ENCODE peak calls at places on chromosomes 2 and 18, in four cellular contexts. L is HepG2, Z is GM12878, G is H1. P is an unnamed sample.

GRCh38 chr18:32714571-32715148 is 58.2 kb downstream of the KLHL14 start:
- DNase-seq in Z (peak), L (peak), G (peak), P (peak)

GRCh38 chr2:241506793-241507429 is 1.5 kb downstream of the STK25 start:
- DNase-seq in Z (no peak), G (no peak), L (no peak), P (no peak)

GRCh38 chr18:39571511-39571910 is 2005.9 kb upstream of the CELF4 start:
- DNase-seq in L (peak), Z (no peak), G (no peak), P (peak)

GRCh38 chr2:240460243-240460630 is 24.8 kb downstream of the GPC1 start:
- DNase-seq in G (no peak), L (no peak), Z (no peak), P (no peak)

GRCh38 chr2:230814616-230815015 is 50.1 kb upstream of the ITM2C start:
- DNase-seq in G (no peak), L (peak), Z (no peak), P (peak)

GRCh38 chr2:70920367-70920715 is 15.4 kb upstream of the ATP6V1B1 start:
- DNase-seq in L (no peak), G (peak), Z (no peak), P (no peak)

GRCh38 chr2:183162362-183162761 is 38.1 kb downstream of the NUP35 start:
- DNase-seq in Z (no peak), L (no peak), G (no peak), P (no peak)

GRCh38 chr18:24176727-24177416 is 38.0 kb downstream of the CABYR start:
- DNase-seq in G (peak), L (peak), Z (peak), P (peak)

GRCh38 chr2:229591611-229592010 is 122.7 kb downstream of the DNER start:
- DNase-seq in G (no peak), Z (no peak), L (no peak), P (no peak)

GRCh38 chr2:30336978-30337841 is 105.9 kb downstream of the LBH start:
- DNase-seq in G (no peak), Z (peak), L (no peak), P (no peak)

GRCh38 chr2:241813080-241813805 is 4.2 kb downstream of the NEU4 start:
- DNase-seq in Z (no peak), G (no peak), L (no peak), P (no peak)

GRCh38 chr2:69095246-69095645 is 82.3 kb downstream of the ANTXR1 start:
- DNase-seq in G (no peak), Z (no peak), L (no peak), P (no peak)

GRCh38 chr18:13269599-13270011 is 51.0 kb downstream of the LDLRAD4 start:
- DNase-seq in G (no peak), Z (no peak), L (no peak), P (no peak)

GRCh38 chr18:61901334-61901986 is 8.7 kb upstream of the RNF152 start:
- DNase-seq in Z (peak), G (peak), L (peak), P (peak)

GRCh38 chr2:158740591-158740990 is 54.5 kb upstream of the DAPL1 start:
- DNase-seq in Z (no peak), G (no peak), L (no peak), P (no peak)

GRCh38 chr2:171260471-171261424 is 100.1 kb upstream of the TLK1 start:
- DNase-seq in G (no peak), Z (peak), L (peak), P (no peak)

GRCh38 chr2:48279347-48279746 is 250.6 kb upstream of the STON1 start:
- DNase-seq in Z (no peak), G (no peak), L (no peak), P (peak)

GRCh38 chr2:9145109-9145751 is 61.4 kb upstream of the ASAP2 start:
- DNase-seq in L (no peak), G (no peak), Z (no peak), P (no peak)

GRCh38 chr2:207950063-207950760 is 75.1 kb downstream of the PLEKHM3 start:
- DNase-seq in G (no peak), L (no peak), Z (no peak), P (no peak)

GRCh38 chr2:118654945-118655344 is 192.5 kb downstream of the EN1 start:
- DNase-seq in G (no peak), Z (no peak), L (no peak), P (no peak)

GRCh38 chr2:109378682-109379081 is 235.1 kb downstream of the SEPTIN10 start:
- DNase-seq in G (peak), L (no peak), Z (no peak), P (no peak)

GRCh38 chr2:19068206-19068605 is 290.2 kb downstream of the OSR1 start:
- DNase-seq in G (no peak), Z (no peak), L (no peak), P (no peak)

GRCh38 chr2:222912117-222912516 is 51.3 kb downstream of the ACSL3 start:
- DNase-seq in Z (peak), G (no peak), L (no peak), P (no peak)

GRCh38 chr2:108396845-108397244 is 19.1 kb downstream of the SULT1C4 start:
- DNase-seq in L (peak), Z (no peak), G (no peak), P (peak)

GRCh38 chr2:17271401-17271800 is 246.8 kb downstream of the RAD51AP2 start:
- DNase-seq in L (no peak), Z (no peak), G (no peak), P (no peak)

GRCh38 chr2:23504591-23504990 is 119.6 kb downstream of the KLHL29 start:
- DNase-seq in Z (no peak), G (no peak), L (no peak), P (no peak)

GRCh38 chr2:23500836-23501235 is 115.9 kb downstream of the KLHL29 start:
- DNase-seq in Z (no peak), G (no peak), L (no peak), P (no peak)

GRCh38 chr2:23503682-23504081 is 118.7 kb downstream of the KLHL29 start:
- DNase-seq in G (no peak), L (no peak), Z (no peak), P (no peak)

GRCh38 chr2:23502096-23502495 is 117.1 kb downstream of the KLHL29 start:
- DNase-seq in Z (no peak), G (no peak), L (no peak), P (no peak)

DNA sequence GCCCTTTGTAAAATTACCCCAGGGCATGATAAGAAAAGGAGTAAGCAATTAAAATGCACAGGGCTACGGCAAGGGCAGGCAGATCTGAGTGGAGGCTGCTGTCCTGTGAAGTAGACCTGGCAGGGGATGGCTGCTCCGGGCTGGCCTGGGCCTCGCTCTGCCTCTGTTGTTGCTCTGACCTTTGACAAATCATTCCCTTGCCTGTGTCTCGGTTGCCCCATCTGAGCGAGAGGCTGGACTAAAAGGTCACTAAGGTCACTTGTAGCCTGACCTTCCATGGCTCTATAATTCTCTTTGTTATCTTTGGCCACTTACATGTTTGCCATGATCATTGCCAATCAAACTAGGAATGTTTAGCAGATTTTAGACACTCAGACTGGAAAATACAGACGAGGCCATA is 118.1 kb downstream of the KLHL29 start:
- DNase-seq in G (no peak), L (peak), Z (no peak), P (no peak)
- TF ChIP-seq KDM1A in G (no peak), L (no peak), Z (no peak), P (no peak)

GRCh38 chr18:76056467-76057194 is 438.4 kb downstream of the ZNF516 start:
- DNase-seq in Z (no peak), L (no peak), G (no peak), P (no peak)
- TF ChIP-seq JUND in Z (no peak), L (no peak), G (no peak), P (no peak)

GRCh38 chr2:232385660-232386489 is 7.3 kb downstream of the ALPP start:
- DNase-seq in L (no peak), Z (no peak), G (no peak), P (no peak)
- TF ChIP-seq KDM1A in L (no peak), Z (no peak), G (no peak), P (no peak)

DNA sequence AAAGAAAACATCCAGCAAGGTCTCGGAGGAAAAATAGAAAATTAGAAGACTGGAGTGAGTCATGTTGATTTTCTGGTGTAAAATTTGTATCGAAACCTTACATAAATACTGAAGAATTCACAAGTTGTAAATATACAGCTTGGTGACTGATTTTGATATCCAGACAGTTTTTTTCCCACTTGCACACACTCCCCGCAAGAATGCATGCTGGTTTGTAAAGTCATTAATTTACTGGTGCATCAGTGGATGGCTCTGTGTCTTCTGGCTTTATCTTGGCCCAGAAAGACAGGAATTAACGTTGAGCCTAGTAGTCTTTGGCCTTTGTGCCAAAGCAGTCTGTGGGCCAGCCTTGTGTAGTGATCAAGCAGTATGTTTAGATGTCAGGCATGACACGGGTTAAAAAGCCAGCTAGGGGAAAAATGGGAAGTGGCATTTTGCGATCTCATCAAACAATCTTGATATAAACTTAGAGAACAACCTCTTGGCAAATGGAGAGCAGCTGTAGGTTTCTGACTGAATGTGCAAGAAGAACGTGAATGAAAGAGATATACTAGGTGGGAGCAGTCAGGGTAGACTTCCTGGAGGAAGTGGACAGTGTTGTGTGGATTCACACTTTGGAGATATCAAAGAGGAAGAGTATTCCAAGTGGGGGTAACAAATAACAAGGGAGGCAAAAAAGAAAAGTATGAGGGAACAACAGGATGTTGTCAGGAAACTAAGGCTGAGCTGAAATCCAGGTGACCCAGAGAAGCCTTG is 22.7 kb upstream of the CASP8 start:
- DNase-seq in G (peak), Z (no peak), L (no peak), P (no peak)
- TF ChIP-seq JUND in G (no peak), Z (no peak), L (no peak), P (no peak)

DNA sequence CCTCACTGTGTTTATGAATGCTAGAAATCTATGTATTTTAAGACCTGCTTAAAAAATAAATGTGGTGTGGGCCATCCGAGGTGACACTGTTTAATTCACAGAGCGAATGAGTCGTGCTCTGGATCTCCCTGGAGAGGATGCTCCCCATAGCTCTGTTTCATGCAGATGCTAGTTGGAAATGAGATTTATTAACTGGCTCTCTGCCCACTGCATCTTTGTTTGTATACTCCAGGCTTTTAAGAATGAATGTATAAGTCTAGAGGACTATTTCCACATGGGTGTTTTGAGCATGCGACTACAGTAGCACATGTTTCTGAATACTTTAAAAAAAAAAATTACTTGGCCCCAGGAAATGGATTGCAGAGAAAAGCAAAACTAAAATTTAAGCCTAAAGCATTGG is 3.9 kb downstream of the MAPRE2 start:
- DNase-seq in Z (no peak), G (no peak), L (no peak), P (no peak)
- TF ChIP-seq KDM1A in Z (no peak), G (no peak), L (no peak), P (no peak)

GRCh38 chr2:189060096-189060642 is 86.0 kb downstream of the COL3A1 start:
- DNase-seq in G (no peak), Z (no peak), L (no peak), P (no peak)
- TF ChIP-seq JUND in G (no peak), Z (no peak), L (no peak), P (no peak)

DNA sequence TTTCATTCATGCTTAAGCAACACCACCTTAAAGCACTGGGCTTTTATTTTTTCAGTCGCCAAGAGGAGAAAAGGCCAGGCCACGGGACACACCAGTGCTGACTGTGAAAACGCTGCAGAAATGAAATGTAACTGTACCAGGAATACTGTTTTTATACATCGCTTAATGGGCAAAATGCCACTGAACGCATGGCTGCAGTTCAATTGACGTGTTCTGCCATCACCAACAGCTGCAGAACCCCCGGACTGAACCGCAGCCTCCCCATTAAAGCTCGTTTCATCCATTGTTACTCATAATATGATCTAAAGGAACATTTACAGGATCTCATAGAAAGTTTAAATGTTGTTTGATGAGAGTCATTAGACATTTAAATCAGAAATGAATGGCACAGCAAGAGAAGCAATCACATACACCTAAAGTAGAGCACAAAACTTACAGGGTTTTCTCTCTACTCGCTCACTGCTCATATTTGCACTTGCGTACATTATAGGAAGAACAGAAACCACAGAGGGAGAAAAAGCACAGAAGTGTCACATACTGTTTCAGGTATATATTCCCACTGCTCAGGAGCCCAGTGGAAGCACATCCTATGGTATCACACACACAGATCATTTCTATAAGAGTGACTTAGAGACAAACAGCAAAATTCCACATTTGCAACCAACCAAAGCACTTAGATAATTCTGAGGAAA is 35.3 kb downstream of the TCF4 start:
- DNase-seq in L (no peak), G (no peak), Z (no peak), P (no peak)
- TF ChIP-seq KDM1A in L (no peak), G (no peak), Z (no peak), P (no peak)

GRCh38 chr18:68791801-68792200 is 6.1 kb upstream of the CCDC102B start:
- DNase-seq in Z (no peak), L (peak), G (no peak), P (no peak)
- TF ChIP-seq JUND in Z (no peak), L (no peak), G (no peak), P (no peak)

P was measured in K562.